ENCODE peak calls at places on chromosomes 16 and 17, in ten cellular contexts. X is Calu3, D is left ventricle myocardium inferior, S is neural progenitor cell, M is GM23338, K is choroid plexus epithelial cell, E is pancreas, U is neural crest cell, G is GM12864, J is ovary. Z is an unnamed sample.

GRCh38 chr17:9862949-9863348 is 37.2 kb downstream of the GLP2R start:
- DNase-seq in G (no peak), D (no peak), K (no peak), J (no peak), X (no peak), E (no peak), S (no peak), M (no peak), U (no peak), Z (no peak)

GRCh38 chr16:79073560-79073959 is 527.0 kb downstream of the MAF start:
- DNase-seq in S (no peak), K (no peak), J (no peak), G (no peak), E (no peak), M (no peak), U (no peak), X (no peak), D (no peak), Z (no peak)

GRCh38 chr16:70694517-70695218 is 8.8 kb upstream of the MTSS2 start:
- DNase-seq in J (no peak), M (no peak), D (no peak), S (no peak), K (no peak), G (no peak), X (no peak), U (no peak), E (no peak), Z (peak)

GRCh38 chr16:72467157-72467759 is 295.3 kb upstream of the PMFBP1 start:
- DNase-seq in G (peak), E (no peak), K (peak), U (no peak), S (peak), X (peak), M (peak), D (no peak), J (no peak), Z (no peak)

GRCh38 chr17:42485680-42486079 is 27.0 kb downstream of the ATP6V0A1 start:
- DNase-seq in X (no peak), U (no peak), G (no peak), D (no peak), J (no peak), S (no peak), M (no peak), E (no peak), K (peak), Z (no peak)

GRCh38 chr16:83095926-83096692 is 469.3 kb downstream of the CDH13 start:
- DNase-seq in E (no peak), G (no peak), D (no peak), U (no peak), M (no peak), J (no peak), K (peak), X (peak), S (no peak), Z (no peak)

GRCh38 chr17:62617894-62618472 is 9.5 kb upstream of the MRC2 start:
- DNase-seq in K (peak), X (no peak), J (no peak), D (no peak), M (no peak), S (no peak), G (no peak), E (no peak), U (no peak), Z (no peak)

GRCh38 chr17:57954421-57955182 is 610 bp downstream of the CUEDC1 start:
- DNase-seq in E (peak), G (no peak), D (peak), K (no peak), U (peak), S (peak), X (peak), M (peak), J (peak), Z (peak)

GRCh38 chr17:44987194-44987882 is 19.2 kb upstream of the C1QL1 start:
- DNase-seq in K (no peak), G (no peak), D (no peak), X (no peak), U (peak), M (peak), S (peak), J (peak), E (no peak), Z (no peak)

GRCh38 chr16:30998852-30999761 is 11.3 kb downstream of the STX1B start:
- DNase-seq in J (no peak), D (no peak), S (no peak), U (no peak), M (no peak), X (no peak), K (no peak), G (no peak), E (no peak), Z (no peak)

GRCh38 chr16:29852654-29853053 is 10.4 kb downstream of the CDIPT start:
- DNase-seq in X (no peak), M (no peak), J (no peak), D (no peak), K (peak), G (no peak), E (no peak), U (no peak), S (no peak), Z (no peak)

GRCh38 chr17:61986898-61987297 is 59.1 kb upstream of the INTS2 start:
- DNase-seq in G (no peak), J (no peak), U (no peak), K (no peak), X (no peak), M (no peak), E (no peak), D (no peak), S (no peak), Z (no peak)

GRCh38 chr17:82216301-82217119 is 3.9 kb upstream of the CCDC57 start:
- DNase-seq in U (no peak), D (peak), J (no peak), G (peak), X (peak), K (peak), S (no peak), E (peak), M (no peak), Z (peak)

GRCh38 chr16:30715777-30716445 is 16.9 kb downstream of the SRCAP start:
- DNase-seq in J (no peak), D (no peak), X (no peak), S (no peak), M (no peak), E (no peak), G (no peak), K (peak), U (no peak), Z (no peak)

GRCh38 chr16:64589836-64590235 is 532.0 kb downstream of the CDH11 start:
- DNase-seq in S (no peak), E (no peak), K (peak), J (no peak), G (no peak), M (no peak), D (no peak), X (no peak), U (no peak), Z (no peak)

GRCh38 chr16:46757339-46758050 is 9.4 kb upstream of the MYLK3 start:
- DNase-seq in X (peak), G (no peak), J (no peak), S (peak), M (peak), K (peak), U (no peak), E (no peak), D (peak), Z (peak)

GRCh38 chr17:73354423-73355284 is 42.9 kb upstream of the CDC42EP4 start:
- DNase-seq in J (no peak), D (no peak), E (no peak), M (no peak), X (no peak), K (no peak), U (no peak), G (no peak), S (no peak), Z (no peak)

GRCh38 chr17:64092952-64093451 is 36.9 kb downstream of the ERN1 start:
- DNase-seq in D (no peak), S (no peak), U (no peak), G (no peak), E (no peak), K (peak), X (no peak), M (no peak), J (no peak), Z (no peak)

GRCh38 chr16:11312718-11313492 is 31.8 kb upstream of the PRM1 start:
- DNase-seq in M (peak), X (peak), S (no peak), U (no peak), J (peak), D (no peak), G (no peak), E (peak), K (peak), Z (no peak)

GRCh38 chr16:67932462-67932840 is 789 bp upstream of the CTRL start:
- DNase-seq in D (no peak), S (no peak), G (no peak), K (no peak), X (no peak), U (no peak), M (no peak), E (no peak), J (no peak), Z (no peak)

GRCh38 chr16:67930191-67930590 is 1.5 kb downstream of the CTRL start:
- DNase-seq in U (no peak), M (no peak), D (no peak), K (no peak), E (no peak), G (no peak), J (no peak), S (no peak), X (no peak), Z (no peak)

GRCh38 chr16:67933805-67934204 is 2.1 kb upstream of the CTRL start:
- DNase-seq in G (no peak), U (no peak), X (no peak), J (no peak), D (no peak), E (no peak), K (no peak), S (no peak), M (no peak), Z (no peak)

GRCh38 chr16:67930678-67931211 is 917 bp downstream of the CTRL start:
- DNase-seq in G (no peak), X (no peak), K (no peak), D (no peak), U (no peak), S (no peak), E (no peak), M (no peak), J (no peak), Z (no peak)

DNA sequence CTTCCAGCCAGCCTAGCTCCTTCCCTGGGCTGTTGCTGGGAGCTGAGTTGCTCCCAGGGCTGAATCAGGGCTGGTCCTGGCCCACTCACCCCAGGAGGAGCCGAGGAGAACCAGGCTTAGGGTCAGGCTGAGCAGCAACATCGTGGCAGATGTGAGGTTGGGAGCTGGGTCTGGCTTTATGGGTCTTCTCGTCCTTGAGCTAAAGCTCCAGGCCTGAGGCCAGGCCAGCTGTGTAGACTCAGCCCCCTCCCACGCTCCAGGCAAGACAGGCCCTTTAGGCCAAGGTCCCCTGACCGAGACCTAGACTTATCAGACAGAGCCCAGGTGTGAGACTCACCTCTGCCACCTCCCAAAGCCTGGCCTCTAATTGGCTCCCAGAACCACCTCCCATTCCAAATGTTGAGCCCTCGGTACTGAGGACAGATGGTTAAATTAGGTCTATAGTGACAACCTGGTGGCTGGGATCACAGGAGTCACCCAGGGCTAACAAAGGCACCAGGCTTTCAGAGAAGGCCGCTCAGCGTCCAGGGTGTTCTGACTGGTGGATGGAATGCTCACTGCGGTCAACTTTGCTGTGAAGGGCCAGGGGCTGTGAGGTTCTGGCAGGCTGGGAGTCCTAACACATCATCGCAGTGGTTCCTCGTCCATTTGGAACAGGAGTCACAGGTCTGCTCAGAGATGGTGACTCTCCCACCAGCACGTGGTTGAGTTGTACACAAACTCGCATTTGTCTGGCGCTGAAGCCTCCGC is at the start of gene CTRL:
- DNase-seq in U (no peak), E (peak), D (no peak), G (no peak), M (peak), J (peak), X (no peak), K (no peak), S (no peak), Z (no peak)
- TF ChIP-seq CTCF in U (peak), E (no peak), D (no peak), G (no peak), M (peak), J (peak), X (no peak), K (peak), S (no peak), Z (no peak)

DNA sequence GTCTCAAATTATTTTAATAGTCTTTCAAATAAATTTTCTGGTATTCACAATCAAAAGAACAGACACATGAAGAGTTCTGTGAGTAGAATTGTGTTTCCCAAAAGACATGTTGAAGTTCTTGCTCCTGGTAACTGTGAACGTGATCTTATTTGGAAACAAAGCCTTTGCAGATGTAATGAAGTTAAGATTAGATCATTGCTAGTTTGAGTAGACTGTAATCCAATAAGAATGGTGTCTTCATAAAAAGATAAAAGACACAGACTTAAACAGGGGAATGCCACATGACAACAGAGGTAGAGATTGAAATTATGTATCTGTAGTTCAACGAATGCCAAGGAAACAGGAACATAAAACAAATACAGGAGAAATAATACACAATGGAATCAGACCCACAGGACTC is 357.4 kb upstream of the CA10 start:
- DNase-seq in U (no peak), D (no peak), S (no peak), E (no peak), X (no peak), J (no peak), M (no peak), G (no peak), K (no peak), Z (no peak)
- TF ChIP-seq CTCF in U (no peak), D (no peak), S (no peak), E (no peak), X (no peak), J (no peak), M (no peak), G (no peak), K (no peak), Z (no peak)

GRCh38 chr16:27869411-27869810 is 194.1 kb downstream of the GSG1L start:
- DNase-seq in G (no peak), J (no peak), S (no peak), U (no peak), K (no peak), E (no peak), M (no peak), X (no peak), D (no peak), Z (no peak)

GRCh38 chr16:27863377-27863776 is 200.1 kb downstream of the GSG1L start:
- DNase-seq in S (no peak), G (no peak), J (no peak), U (no peak), X (no peak), K (no peak), E (no peak), D (no peak), M (no peak), Z (no peak)

GRCh38 chr16:27870116-27870798 is 193.3 kb downstream of the GSG1L start:
- DNase-seq in J (no peak), S (no peak), U (no peak), D (no peak), K (no peak), E (no peak), G (no peak), X (no peak), M (no peak), Z (no peak)

GRCh38 chr16:27862953-27863352 is 200.6 kb downstream of the GSG1L start:
- DNase-seq in E (no peak), G (no peak), D (no peak), X (no peak), K (no peak), S (no peak), M (no peak), J (no peak), U (no peak), Z (no peak)

DNA sequence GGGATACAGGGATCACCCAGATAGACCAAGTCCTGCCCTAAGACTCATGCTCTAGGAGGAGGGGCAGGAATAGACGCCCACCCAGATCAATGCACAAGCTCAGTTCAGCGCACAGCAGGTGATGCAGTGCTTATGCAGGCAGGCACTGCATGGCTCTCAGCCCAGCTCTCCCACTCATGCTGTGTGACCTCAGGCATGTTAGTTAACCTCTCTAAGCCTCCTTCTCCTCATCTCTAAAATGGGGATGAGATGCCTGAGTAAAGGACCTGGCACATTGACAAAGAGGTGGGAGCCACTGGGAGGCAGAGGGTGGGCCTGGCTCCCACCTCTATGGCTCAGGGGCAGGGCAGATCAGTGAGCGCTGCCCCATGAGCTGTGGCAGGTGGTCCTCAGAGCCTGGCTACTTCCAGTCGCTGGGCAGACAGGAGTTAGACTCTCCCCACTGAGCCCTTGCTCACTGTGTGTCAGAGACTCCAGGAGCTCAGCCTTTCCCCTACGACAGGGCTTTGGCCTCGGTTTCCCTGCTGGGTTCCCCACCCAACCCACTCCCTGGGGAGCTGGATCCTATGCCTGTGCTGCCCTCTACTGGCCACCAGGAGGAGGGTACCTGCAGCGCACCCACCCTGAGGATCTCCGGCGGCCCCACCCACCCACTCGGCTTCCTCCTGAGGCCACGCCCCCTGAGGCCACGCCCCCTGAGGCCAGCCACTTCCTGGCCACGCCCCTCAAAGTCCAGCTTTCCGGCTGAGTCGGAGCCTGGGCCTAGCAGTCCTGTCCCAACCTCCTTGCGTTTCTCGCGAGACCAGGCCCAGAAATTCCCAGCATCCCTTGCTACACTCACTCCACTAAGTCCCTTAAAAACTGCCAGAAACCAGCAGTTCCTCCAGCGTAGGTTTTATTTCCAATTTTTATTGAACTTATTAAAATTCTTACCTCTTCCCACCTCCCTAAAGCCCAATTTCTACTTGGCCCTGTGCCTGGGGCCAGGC is 196.1 kb downstream of the GSG1L start:
- DNase-seq in S (peak), E (peak), U (peak), D (peak), G (peak), J (peak), M (peak), X (peak), K (peak), Z (peak)
- TF ChIP-seq CTCF in S (peak), E (peak), U (peak), D (peak), G (peak), J (no peak), M (peak), X (peak), K (peak), Z (peak)

GRCh38 chr17:51860934-51861561 is 297.5 kb downstream of the CA10 start:
- DNase-seq in U (peak), J (no peak), G (no peak), E (peak), K (peak), D (no peak), M (peak), X (peak), S (peak), Z (no peak)
- TF ChIP-seq CTCF in U (peak), J (no peak), G (peak), E (peak), K (peak), D (peak), M (peak), X (peak), S (peak), Z (peak)

DNA sequence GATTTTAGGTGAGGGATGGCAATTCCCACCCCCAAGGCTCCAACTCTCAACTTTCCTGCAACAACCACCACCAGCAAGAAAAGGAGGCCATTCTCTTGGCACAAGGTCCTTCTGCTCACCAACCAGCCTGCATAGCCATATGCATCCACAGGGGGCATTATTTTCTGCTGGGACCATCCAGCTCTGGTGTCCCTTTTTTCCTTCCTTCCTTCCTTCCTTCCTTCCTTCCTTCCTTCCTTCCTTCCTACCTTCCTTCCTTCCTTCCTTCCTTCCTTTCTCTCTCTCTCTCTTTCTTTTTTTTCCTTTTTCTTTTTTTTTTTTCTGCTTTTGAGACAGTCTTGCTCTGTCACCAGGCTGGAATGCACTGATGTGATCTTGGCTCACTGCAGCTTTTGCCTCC is 21.1 kb upstream of the COX10 start:
- DNase-seq in X (peak), S (peak), E (no peak), K (no peak), J (no peak), U (no peak), G (no peak), M (peak), D (no peak), Z (no peak)
- TF ChIP-seq CTCF in X (peak), S (peak), E (no peak), K (peak), J (no peak), U (peak), G (peak), M (peak), D (peak), Z (peak)

Z was measured in heart right ventricle.